ENCODE peak calls at places on chromosome 1, in seven cellular contexts. W is SK-N-SH; D is H1; B is transverse colon; E is mesenchymal stem cell; K is CD8-positive, alpha-beta T cell; A is PC-3. L is an unnamed sample. For H3K4me1, the result is how much of the 10 kb centered on the place peaks cover.

GRCh38 chr1:213829806-213830205 is 158.0 kb upstream of the PROX1 start:
- DNase-seq in W (no peak), D (no peak), B (no peak), E (no peak), K (no peak), A (no peak), L (no peak)

GRCh38 chr1:55210990-55211389 is 4.2 kb downstream of the USP24 start:
- DNase-seq in W (no peak), D (no peak), B (no peak), E (no peak), K (no peak), A (no peak), L (no peak)

GRCh38 chr1:53636621-53637171 is 102.3 kb downstream of the GLIS1 start:
- DNase-seq in W (no peak), D (no peak), B (no peak), E (no peak), K (no peak), A (no peak), L (no peak)

GRCh38 chr1:43618521-43619313 is 31.2 kb upstream of the KDM4A start:
- DNase-seq in W (no peak), D (no peak), B (no peak), E (no peak), K (no peak), A (no peak), L (no peak)

GRCh38 chr1:51341876-51342496 is 11.6 kb upstream of the TTC39A start:
- DNase-seq in W (no peak), D (no peak), B (no peak), E (no peak), K (no peak), A (no peak), L (no peak)

GRCh38 chr1:178538192-178538916 is 25.4 kb downstream of the TEX35 start:
- DNase-seq in W (no peak), D (no peak), B (no peak), E (peak), K (no peak), A (peak), L (no peak)

GRCh38 chr1:53197301-53198205 is 929 bp downstream of the CPT2 start:
- DNase-seq in W (peak), D (no peak), B (no peak), E (peak), K (no peak), A (no peak), L (no peak)

GRCh38 chr1:118223426-118223825 is 38.4 kb upstream of the SPAG17 start:
- DNase-seq in W (no peak), D (peak), B (no peak), E (no peak), K (no peak), A (peak), L (peak)

GRCh38 chr1:101964708-101965107 is 32.0 kb downstream of the OLFM3 start:
- DNase-seq in W (no peak), D (no peak), B (no peak), E (no peak), K (no peak), A (no peak), L (no peak)

GRCh38 chr1:109823543-109824348 is 60.0 kb upstream of the EPS8L3 start:
- DNase-seq in W (no peak), D (no peak), B (no peak), E (peak), K (no peak), A (peak), L (no peak)

GRCh38 chr1:118184737-118185082 is 318 bp downstream of the SPAG17 start:
- DNase-seq in W (no peak), D (no peak), B (no peak), E (no peak), K (no peak), A (no peak), L (no peak)

GRCh38 chr1:67339623-67340343 is 32.1 kb downstream of the IL12RB2 start:
- DNase-seq in W (no peak), D (no peak), B (no peak), E (peak), K (no peak), A (peak), L (no peak)

GRCh38 chr1:247906504-247907047 is 11.2 kb downstream of the OR2W3 start:
- DNase-seq in W (no peak), D (no peak), B (peak), E (peak), K (no peak), A (peak), L (no peak)

GRCh38 chr1:53471000-53471399 is 11.8 kb downstream of the DMRTB1 start:
- DNase-seq in W (no peak), D (no peak), B (no peak), E (no peak), K (no peak), A (no peak), L (no peak)

GRCh38 chr1:65174585-65174984 is 26.6 kb downstream of the AK4 start:
- DNase-seq in W (no peak), D (no peak), B (peak), E (peak), K (no peak), A (peak), L (no peak)

GRCh38 chr1:244409648-244410164 is 42.0 kb downstream of the ADSS2 start:
- DNase-seq in W (no peak), D (no peak), B (no peak), E (no peak), K (no peak), A (no peak), L (no peak)

GRCh38 chr1:63322248-63322943 is at the start of gene FOXD3:
- DNase-seq in W (peak), D (no peak), B (peak), E (peak), K (no peak), A (peak), L (peak)

GRCh38 chr1:208088319-208088718 is 155.9 kb downstream of the PLXNA2 start:
- DNase-seq in W (peak), D (no peak), B (no peak), E (no peak), K (no peak), A (no peak), L (peak)

GRCh38 chr1:41672173-41672572 is 187.7 kb upstream of the EDN2 start:
- DNase-seq in W (no peak), D (no peak), B (no peak), E (peak), K (no peak), A (peak), L (no peak)

GRCh38 chr1:33237579-33237978 is 18.7 kb upstream of the ZNF362 start:
- DNase-seq in W (no peak), D (no peak), B (no peak), E (no peak), K (no peak), A (no peak), L (no peak)

GRCh38 chr1:93658188-93658587 is 23.4 kb downstream of the BCAR3 start:
- DNase-seq in W (no peak), D (no peak), B (no peak), E (no peak), K (no peak), A (peak), L (no peak)

GRCh38 chr1:78054559-78054958 is 8.8 kb downstream of the GIPC2 start:
- DNase-seq in W (no peak), D (no peak), B (no peak), E (no peak), K (no peak), A (no peak), L (no peak)

GRCh38 chr1:90339822-90340221 is 344.9 kb downstream of the ZNF326 start:
- DNase-seq in W (no peak), D (no peak), B (no peak), E (no peak), K (no peak), A (no peak), L (no peak)

GRCh38 chr1:202221911-202222909 is 28.6 kb downstream of the LGR6 start:
- DNase-seq in W (no peak), D (no peak), B (no peak), E (no peak), K (no peak), A (peak), L (no peak)

GRCh38 chr1:201171063-201172036 is 17.1 kb upstream of the TMEM9 start:
- DNase-seq in W (peak), D (no peak), B (peak), E (peak), K (no peak), A (peak), L (peak)

GRCh38 chr1:213050745-213051126 is 305 bp upstream of the RPS6KC1 start:
- DNase-seq in W (no peak), D (no peak), B (no peak), E (no peak), K (no peak), A (no peak), L (no peak)

GRCh38 chr1:25182629-25183028 is 49.7 kb downstream of the SYF2 start:
- DNase-seq in W (no peak), D (no peak), B (no peak), E (peak), K (no peak), A (peak), L (no peak)

GRCh38 chr1:218967254-218967653 is 206.4 kb upstream of the LYPLAL1 start:
- DNase-seq in W (no peak), D (no peak), B (no peak), E (no peak), K (no peak), A (no peak), L (no peak)

GRCh38 chr1:91752324-91752723 is 133.6 kb downstream of the TGFBR3 start:
- DNase-seq in W (no peak), D (no peak), B (no peak), E (no peak), K (no peak), A (no peak), L (no peak)

GRCh38 chr1:91718877-91719276 is 167.1 kb downstream of the TGFBR3 start:
- DNase-seq in W (no peak), D (no peak), B (no peak), E (no peak), K (no peak), A (no peak), L (no peak)

GRCh38 chr1:24871306-24871901 is 58.7 kb downstream of the RUNX3 start:
- DNase-seq in W (no peak), D (no peak), B (no peak), E (no peak), K (no peak), A (no peak), L (no peak)

GRCh38 chr1:1004420-1004779 is 4.5 kb upstream of the HES4 start:
- DNase-seq in W (peak), D (no peak), B (no peak), E (no peak), K (no peak), A (no peak), L (peak)

GRCh38 chr1:221741364-221741970 is 422 bp downstream of the DUSP10 start:
- DNase-seq in W (peak), D (no peak), B (peak), E (peak), K (peak), A (peak), L (peak)

GRCh38 chr1:221740941-221741363 is 937 bp downstream of the DUSP10 start:
- DNase-seq in W (peak), D (no peak), B (peak), E (no peak), K (peak), A (peak), L (no peak)

GRCh38 chr1:221739677-221740025 is 2.2 kb downstream of the DUSP10 start:
- DNase-seq in W (no peak), D (no peak), B (no peak), E (no peak), K (no peak), A (no peak), L (no peak)

GRCh38 chr1:221739018-221739676 is 2.7 kb downstream of the DUSP10 start:
- DNase-seq in W (no peak), D (no peak), B (no peak), E (no peak), K (no peak), A (no peak), L (no peak)

GRCh38 chr1:221740260-221740830 is 1.5 kb downstream of the DUSP10 start:
- DNase-seq in W (no peak), D (no peak), B (no peak), E (no peak), K (no peak), A (no peak), L (peak)
- H3K4me3 ChIP-seq in W (peak), D (peak), B (peak), E (peak), K (peak), A (peak), L (peak)

DNA sequence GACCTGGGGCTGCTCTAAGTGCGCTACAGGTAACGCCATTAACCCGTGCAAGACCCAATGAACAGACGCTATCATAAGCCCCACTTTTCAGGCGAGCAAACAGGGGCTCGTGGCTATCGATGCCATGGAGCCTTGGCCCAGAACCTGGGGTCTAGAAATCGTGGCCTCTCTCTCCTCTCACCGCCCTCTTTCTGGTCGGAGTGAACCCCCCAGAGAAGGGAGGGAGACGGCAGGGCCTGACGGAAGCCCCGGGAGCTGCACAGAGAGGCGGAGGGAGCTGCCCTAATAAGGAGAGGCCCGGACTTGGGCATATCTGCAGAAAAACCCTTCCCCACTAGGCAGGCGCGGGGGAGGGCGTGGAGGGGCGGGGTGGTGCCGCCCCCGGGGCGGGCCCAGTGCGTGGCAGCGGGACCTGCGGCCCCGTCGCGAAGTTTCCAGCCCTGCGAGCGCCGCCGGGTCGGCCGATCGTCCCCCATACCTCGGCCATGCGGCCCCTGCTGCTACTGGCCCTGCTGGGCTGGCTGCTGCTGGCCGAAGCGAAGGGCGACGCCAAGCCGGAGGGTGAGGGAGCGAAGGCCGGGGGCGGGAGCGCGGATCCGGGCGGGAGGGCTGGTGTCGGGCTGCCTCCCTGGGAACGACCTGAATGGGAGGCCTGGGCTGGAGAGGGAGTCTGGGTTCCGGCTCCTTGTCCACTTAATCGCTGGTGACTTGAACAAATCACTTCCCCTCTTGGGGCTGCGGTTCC is at the start of gene PLOD1:
- DNase-seq in W (peak), D (peak), B (peak), E (peak), K (peak), A (peak), L (peak)
- H3K4me1 ChIP-seq in W (under half), D (under half), B (under half), E (under half), K (under half), A (under half), L (under half)

DNA sequence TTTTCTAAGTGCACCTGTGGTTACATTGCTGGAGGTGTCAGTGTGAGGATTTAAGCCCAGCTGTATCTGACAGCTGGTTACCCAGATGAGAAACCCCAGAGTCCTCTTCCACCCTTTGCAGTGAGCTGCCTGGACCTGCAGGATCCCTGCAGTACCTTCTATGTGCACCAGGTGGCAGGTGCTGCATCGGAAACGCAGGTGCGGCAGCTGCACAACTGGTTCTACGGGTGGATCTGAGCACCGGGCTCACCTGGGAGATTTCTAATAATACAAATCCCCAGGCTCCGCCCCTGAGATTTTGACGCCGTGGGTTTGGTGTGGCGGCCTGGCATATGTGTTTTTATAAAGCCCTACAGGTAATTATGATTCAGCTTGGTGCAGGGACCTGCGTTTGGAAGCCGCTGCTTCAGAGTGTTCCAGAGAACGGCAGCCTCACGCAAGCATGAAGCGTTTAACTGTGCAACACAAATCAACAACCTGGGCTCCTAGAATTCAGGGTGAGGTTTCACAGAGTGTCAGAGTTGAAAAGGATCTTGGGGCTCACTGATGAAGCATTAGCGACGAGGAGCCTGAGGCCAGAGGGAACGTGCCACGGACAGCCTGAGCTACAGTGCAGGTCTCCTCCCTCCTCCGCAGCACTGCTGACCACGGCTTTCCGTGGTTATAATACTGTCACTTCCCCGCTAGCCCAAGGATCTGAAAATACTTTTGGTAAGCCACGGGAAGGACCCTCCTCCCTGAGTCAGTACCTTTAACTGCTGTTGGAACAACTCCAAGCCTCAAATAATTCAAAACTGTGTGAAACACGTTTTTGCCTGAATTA is 96.7 kb upstream of the TRABD2B start:
- DNase-seq in W (peak), D (peak), B (peak), E (peak), K (peak), A (peak), L (peak)
- H3K4me3 ChIP-seq in W (peak), D (no peak), B (no peak), E (no peak), K (peak), A (peak), L (no peak)

GRCh38 chr1:158020877-158021630 is 27.6 kb downstream of the KIRREL1 start:
- DNase-seq in W (no peak), D (no peak), B (no peak), E (no peak), K (no peak), A (no peak), L (no peak)
- H3K4me1 ChIP-seq in W (half or more), D (under half), B (half or more), E (under half), K (under half), A (half or more), L (under half)

GRCh38 chr1:73593379-73593778 is 604.6 kb downstream of the LRRIQ3 start:
- DNase-seq in W (no peak), D (peak), B (peak), E (peak), K (no peak), A (peak), L (no peak)
- H3K4me3 ChIP-seq in W (no peak), D (no peak), B (peak), E (no peak), K (no peak), A (no peak), L (no peak)

GRCh38 chr1:36247538-36247937 is 23.3 kb downstream of the THRAP3 start:
- DNase-seq in W (no peak), D (no peak), B (no peak), E (peak), K (no peak), A (no peak), L (no peak)
- H3K4me1 ChIP-seq in W (under half), D (under half), B (under half), E (under half), K (under half), A (under half), L (under half)

DNA sequence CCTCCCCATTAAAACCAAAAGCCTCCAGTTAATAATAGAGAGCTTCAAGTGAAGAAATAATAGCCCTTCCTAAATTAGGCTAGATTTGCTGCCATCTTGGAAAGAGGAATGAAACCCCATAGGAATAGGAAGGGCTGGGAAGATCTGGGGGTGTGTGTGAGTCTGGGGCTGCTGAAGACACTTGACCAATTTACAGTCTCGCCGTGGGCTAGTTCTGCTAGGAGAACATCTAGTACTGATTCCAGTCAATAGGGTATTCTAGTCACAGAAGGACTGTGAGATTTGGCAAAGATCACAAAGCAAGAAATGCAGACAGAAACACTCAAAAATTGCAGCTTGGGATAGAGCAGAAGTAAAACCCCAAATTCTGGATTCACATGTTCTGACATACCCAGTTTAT is 32.3 kb upstream of the PTGFRN start:
- DNase-seq in W (no peak), D (no peak), B (no peak), E (no peak), K (no peak), A (no peak), L (no peak)
- H3K4me3 ChIP-seq in W (no peak), D (no peak), B (no peak), E (peak), K (no peak), A (no peak), L (no peak)

GRCh38 chr1:40053138-40053887 is 12.8 kb downstream of the CAP1 start:
- DNase-seq in W (no peak), D (no peak), B (no peak), E (no peak), K (no peak), A (no peak), L (no peak)
- H3K4me1 ChIP-seq in W (under half), D (under half), B (under half), E (under half), K (half or more), A (under half), L (under half)

DNA sequence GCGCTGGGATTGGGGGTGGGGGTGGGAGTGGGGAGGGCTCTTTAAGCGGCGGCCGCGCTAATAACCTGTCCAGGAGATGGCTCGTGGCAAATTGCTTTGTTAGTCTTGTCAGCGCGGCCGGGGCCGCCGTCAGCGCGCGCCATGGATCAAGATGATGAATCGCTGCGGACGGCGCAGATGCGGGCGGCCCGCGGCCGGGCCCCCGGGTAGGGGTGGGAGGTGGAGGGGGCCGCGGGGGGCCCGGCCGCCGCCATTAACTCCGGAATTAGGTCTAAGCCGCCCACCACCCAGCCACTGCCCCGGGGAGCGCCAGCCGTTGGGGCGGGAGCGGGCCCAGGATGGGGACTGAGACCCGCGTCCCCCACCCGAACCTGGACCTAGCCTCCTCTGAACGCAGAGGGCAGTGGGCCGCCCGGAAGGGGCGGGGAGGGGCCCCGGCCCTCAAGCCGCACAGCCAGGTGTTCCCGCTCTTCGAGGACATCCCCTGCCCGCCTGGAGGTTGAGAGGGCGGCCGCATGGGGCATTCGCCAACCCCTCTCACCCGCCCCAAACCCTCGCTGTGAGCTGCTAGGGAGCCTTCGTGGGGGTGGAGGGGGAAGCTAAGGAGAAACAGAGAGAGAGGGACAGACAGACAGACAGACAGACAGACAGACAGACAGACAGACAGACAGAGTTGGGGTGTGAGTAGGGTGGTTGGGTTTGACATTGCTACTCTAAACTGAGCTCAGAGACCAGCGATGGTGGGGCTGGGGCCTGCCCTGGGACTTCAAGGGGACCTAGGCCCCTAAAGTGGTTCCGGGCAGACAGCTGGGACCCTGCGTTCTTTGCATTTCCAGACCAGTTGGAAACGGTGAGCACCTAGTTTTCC is 3.8 kb upstream of the DMBX1 start:
- DNase-seq in W (peak), D (no peak), B (no peak), E (no peak), K (no peak), A (no peak), L (no peak)
- H3K4me3 ChIP-seq in W (no peak), D (peak), B (no peak), E (no peak), K (no peak), A (no peak), L (no peak)